ENCODE peak calls at places on chromosome 14, in ten cellular contexts. B, I, R, S, V, D, T, O, H and F are unnamed samples.

GRCh38 chr14:65169351-65169750 is 67.0 kb upstream of the MAX start:
- DNase-seq in B (peak; percentile 93), I (no peak), R (no peak), S (peak; percentile 89), V (no peak), D (no peak), T (peak; percentile 70), O (no peak), H (no peak), F (peak; percentile 26)

GRCh38 chr14:50335389-50335788 is 23.3 kb downstream of the DMAC2L start:
- DNase-seq in B (peak; percentile 67), I (no peak), R (peak; percentile 36), S (peak; percentile 78), V (peak; percentile 72), D (no peak), T (peak; percentile 59), O (no peak), H (peak; percentile 26), F (no peak)

GRCh38 chr14:94971750-94972149 is 185.6 kb downstream of the DICER1 start:
- DNase-seq in B (peak; percentile 47), I (no peak), R (peak; percentile 35), S (peak; percentile 1), V (no peak), D (no peak), T (no peak), O (no peak), H (no peak), F (no peak)

GRCh38 chr14:91118511-91119068 is 4.7 kb downstream of the DGLUCY start:
- DNase-seq in B (no peak), I (no peak), R (no peak), S (no peak), V (no peak), D (no peak), T (no peak), O (no peak), H (no peak), F (no peak)

GRCh38 chr14:26765301-26765700 is 167.5 kb upstream of the NOVA1 start:
- DNase-seq in B (peak; percentile 65), I (no peak), R (no peak), S (no peak), V (no peak), D (no peak), T (no peak), O (no peak), H (no peak), F (no peak)

GRCh38 chr14:84465890-84466289 is 1064.1 kb upstream of the FLRT2 start:
- DNase-seq in B (no peak), I (no peak), R (no peak), S (no peak), V (no peak), D (no peak), T (no peak), O (peak; percentile 84), H (no peak), F (no peak)

GRCh38 chr14:22221508-22221907 is 367.5 kb downstream of the DAD1 start:
- DNase-seq in B (peak; percentile 29), I (no peak), R (no peak), S (peak; percentile 51), V (no peak), D (no peak), T (no peak), O (no peak), H (no peak), F (no peak)

GRCh38 chr14:63727231-63727735 is 582 bp downstream of the SGPP1 start:
- DNase-seq in B (peak; percentile 34), I (peak; percentile 89), R (peak; percentile 52), S (peak; percentile 38), V (peak; percentile 48), D (peak; percentile 78), T (peak; percentile 35), O (no peak), H (peak; percentile 32), F (no peak)

GRCh38 chr14:50363734-50364113 is 33.0 kb downstream of the CDKL1 start:
- DNase-seq in B (peak; percentile 28), I (no peak), R (no peak), S (peak; percentile 70), V (peak; percentile 49), D (no peak), T (peak; percentile 27), O (no peak), H (no peak), F (no peak)

GRCh38 chr14:87754512-87755223 is 238.3 kb downstream of the GALC start:
- DNase-seq in B (peak; percentile 2), I (no peak), R (no peak), S (no peak), V (no peak), D (no peak), T (no peak), O (no peak), H (no peak), F (no peak)

GRCh38 chr14:65131176-65131765 is 29.0 kb upstream of the MAX start:
- DNase-seq in B (peak; percentile 19), I (no peak), R (no peak), S (peak; percentile 18), V (peak; percentile 64), D (no peak), T (peak; percentile 7), O (peak; percentile 96), H (no peak), F (peak; percentile 32)

GRCh38 chr14:96119947-96120346 is 80.8 kb downstream of the C14orf132 start:
- DNase-seq in B (no peak), I (no peak), R (no peak), S (peak; percentile 23), V (no peak), D (no peak), T (no peak), O (peak; percentile 35), H (no peak), F (no peak)

GRCh38 chr14:99757331-99758070 is 35.7 kb upstream of the EML1 start:
- DNase-seq in B (peak; percentile 100), I (no peak), R (no peak), S (peak; percentile 98), V (no peak), D (no peak), T (peak; percentile 96), O (peak; percentile 91), H (no peak), F (peak; percentile 94)
- H3K4me3 ChIP-seq in B (no peak overlapping the region), I (no peak overlapping the region), R (no peak overlapping the region), S (no peak overlapping the region), V (no peak overlapping the region), D (no peak overlapping the region), T (no peak overlapping the region), O (no peak overlapping the region), H (no peak overlapping the region), F (no peak overlapping the region)

DNA sequence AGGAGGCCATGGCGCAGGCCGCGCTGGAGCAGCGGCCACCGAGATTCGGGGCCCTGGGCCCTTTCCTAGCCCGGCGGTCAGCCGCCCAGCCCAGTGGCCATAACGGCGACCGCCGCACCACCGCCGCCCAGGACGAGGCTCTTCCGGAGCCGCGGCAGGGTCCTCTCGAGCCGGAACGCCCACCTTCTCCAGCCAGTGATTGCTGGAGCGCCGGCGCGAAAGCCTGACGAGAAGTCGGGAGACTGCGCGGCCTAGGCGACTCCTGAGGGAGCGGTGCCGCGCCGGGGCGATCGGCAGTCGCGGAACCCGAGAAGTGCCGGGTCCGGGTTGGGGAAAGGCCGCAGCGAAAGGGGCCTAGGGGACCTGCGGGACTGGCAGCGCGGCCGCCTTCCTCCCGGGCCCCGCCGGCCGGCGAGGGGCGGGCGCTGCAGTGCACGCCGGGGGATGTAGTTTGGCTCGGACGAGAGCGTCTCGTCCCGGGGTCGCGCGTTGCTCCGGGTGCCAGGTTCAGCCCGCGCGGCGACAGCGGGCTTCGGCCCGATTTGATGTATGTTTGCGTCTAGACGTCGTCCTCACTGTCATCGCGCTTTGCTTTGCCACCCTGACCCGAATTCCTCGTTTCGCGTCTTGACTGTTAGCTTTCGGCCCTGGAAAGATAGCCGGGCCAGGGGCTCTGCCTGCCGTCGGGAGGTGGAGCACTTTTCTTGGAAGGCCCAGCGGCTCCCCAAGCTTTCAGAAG is at the start of gene VTI1B:
- DNase-seq in B (peak; percentile 56), I (peak; percentile 98), R (peak; percentile 85), S (peak; percentile 75), V (peak; percentile 80), D (peak; percentile 83), T (peak; percentile 72), O (peak; percentile 66), H (peak; percentile 85), F (no peak)
- TF ChIP-seq CTCF in B (peak; percentile 19), I (peak; percentile 5), R (no peak), S (peak; percentile 2), V (no peak), D (no peak), T (peak; percentile 32), O (no peak), H (peak; percentile 24), F (no peak)

GRCh38 chr14:51990488-51990887 is 1.1 kb downstream of the RTRAF start:
- DNase-seq in B (no peak), I (no peak), R (no peak), S (no peak), V (no peak), D (no peak), T (no peak), O (no peak), H (no peak), F (no peak)
- H3K4me3 ChIP-seq in B (peak overlapping the region; percentile 84), I (peak overlapping the region; percentile 81), R (peak overlapping the region; percentile 93), S (peak overlapping the region; percentile 84), V (peak overlapping the region; percentile 83), D (peak overlapping the region; percentile 98), T (peak overlapping the region; percentile 90), O (peak overlapping the region; percentile 100), H (peak overlapping the region; percentile 89), F (peak overlapping the region; percentile 98)

DNA sequence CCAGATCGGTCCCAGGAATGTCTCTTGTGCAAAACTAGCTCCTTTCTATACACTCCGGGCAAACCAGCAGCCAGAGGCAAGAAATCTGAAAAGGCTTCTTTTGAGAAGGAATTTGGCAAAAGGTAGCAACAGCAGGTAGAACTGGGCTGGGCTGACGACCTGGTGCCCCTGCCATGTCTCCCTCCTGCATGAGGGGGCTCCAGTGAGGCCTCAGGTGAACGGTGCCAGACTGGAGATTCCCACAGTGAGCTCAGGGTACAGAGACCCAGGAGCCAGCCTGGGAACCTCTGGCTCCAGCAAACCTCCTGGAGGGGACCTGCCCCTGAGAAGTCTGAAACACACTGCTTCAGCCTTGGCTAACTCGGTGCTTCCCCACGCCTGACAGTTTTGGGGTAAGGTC is 10.8 kb downstream of the ITPK1 start:
- DNase-seq in B (no peak), I (no peak), R (no peak), S (no peak), V (no peak), D (no peak), T (no peak), O (peak; percentile 75), H (no peak), F (no peak)
- TF ChIP-seq CTCF in B (no peak), I (no peak), R (no peak), S (no peak), V (no peak), D (no peak), T (no peak), O (peak; percentile 57), H (peak; percentile 7), F (no peak)

DNA sequence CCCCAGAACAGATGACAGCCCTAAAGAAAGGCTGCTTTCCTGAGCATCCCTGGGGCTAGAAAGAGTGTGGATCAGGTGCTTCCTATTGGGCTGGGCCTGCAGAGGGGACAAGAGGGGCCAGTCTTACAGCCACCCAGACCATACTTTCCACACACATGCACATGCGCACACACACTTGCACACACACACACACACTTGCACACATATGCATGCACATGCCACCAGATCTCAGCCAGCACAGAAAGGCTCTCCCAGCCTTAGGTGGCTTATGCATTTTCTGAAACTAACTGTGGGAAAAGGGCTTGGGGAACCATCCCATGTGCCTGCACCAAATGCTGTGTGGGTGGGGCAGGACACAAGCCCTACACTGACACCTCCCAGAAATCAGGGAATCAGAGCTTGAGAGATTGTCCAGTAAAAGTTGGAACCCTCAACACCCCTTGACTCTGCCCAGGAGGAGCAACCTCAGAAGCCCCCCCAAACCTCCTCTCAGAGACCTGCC is 2.5 kb upstream of the DIO3 start:
- DNase-seq in B (no peak), I (no peak), R (peak; percentile 5), S (no peak), V (no peak), D (no peak), T (no peak), O (no peak), H (no peak), F (no peak)
- H3K4me3 ChIP-seq in B (no peak overlapping the region), I (peak overlapping the region; percentile 6), R (peak overlapping the region; percentile 55), S (no peak overlapping the region), V (peak overlapping the region; percentile 38), D (peak overlapping the region; percentile 67), T (no peak overlapping the region), O (no peak overlapping the region), H (peak overlapping the region; percentile 62), F (no peak overlapping the region)